ENCODE peak calls at places on chromosome 18, in nine cellular contexts. T is activated T-helper 1 cell treated with anti-CD3 and anti-CD28 coated beads, Interleukin-2, amount 50 U/mL, for 16 hours; D is CD8-positive, alpha-beta T cell; M is GM04503; W is AG04450; U is mesenteric fat pad; I is NCI-H2029; L is naive thymus-derived CD4-positive, alpha-beta T cell; J is memory B cell. P is an unnamed sample.

GRCh38 chr18:8151176-8151575 is 458.1 kb upstream of the RAB12 start:
- DNase-seq in L (no peak), M (no peak), T (no peak), U (no peak), D (no peak), J (no peak), I (no peak), W (no peak), P (no peak)

GRCh38 chr18:39198376-39198775 is 1632.8 kb upstream of the CELF4 start:
- DNase-seq in M (no peak), D (no peak), L (no peak), J (no peak), T (no peak), I (no peak), W (no peak), U (no peak), P (no peak)

GRCh38 chr18:80182855-80183254 is 64.5 kb downstream of the PARD6G start:
- DNase-seq in T (no peak), M (no peak), W (no peak), U (no peak), I (no peak), J (no peak), D (no peak), L (no peak), P (no peak)

GRCh38 chr18:44725300-44726096 is 44.8 kb downstream of the SETBP1 start:
- DNase-seq in W (no peak), L (no peak), M (no peak), U (no peak), T (peak), J (no peak), D (peak), I (no peak), P (peak)

GRCh38 chr18:63111549-63112402 is 207.8 kb downstream of the BCL2 start:
- DNase-seq in T (no peak), D (no peak), I (peak), M (no peak), L (no peak), W (no peak), U (no peak), J (no peak), P (peak)

GRCh38 chr18:45291616-45292612 is 323.4 kb upstream of the SLC14A2 start:
- DNase-seq in J (no peak), U (no peak), W (no peak), I (no peak), M (no peak), T (no peak), L (no peak), D (no peak), P (no peak)

GRCh38 chr18:44594779-44595467 is 85.8 kb upstream of the SETBP1 start:
- DNase-seq in W (no peak), M (peak), D (no peak), L (no peak), J (no peak), T (no peak), U (no peak), I (no peak), P (no peak)

GRCh38 chr18:49510393-49511115 is 23.5 kb upstream of the C18orf32 start:
- DNase-seq in I (peak), J (peak), M (no peak), L (peak), W (no peak), T (peak), D (peak), U (no peak), P (no peak)

GRCh38 chr18:48800877-48801727 is 149.7 kb downstream of the SMAD7 start:
- DNase-seq in W (no peak), L (no peak), I (no peak), M (peak), D (peak), U (peak), T (no peak), J (no peak), P (no peak)

GRCh38 chr18:74980669-74981068 is 228.3 kb downstream of the PTGR3 start:
- DNase-seq in U (no peak), T (no peak), J (no peak), W (no peak), I (no peak), M (no peak), L (no peak), D (no peak), P (no peak)

GRCh38 chr18:26342646-26343045 is 116.4 kb downstream of the TAF4B start:
- DNase-seq in U (no peak), M (no peak), J (no peak), L (no peak), W (no peak), T (no peak), D (no peak), I (no peak), P (no peak)

GRCh38 chr18:77177009-77177408 is 44.4 kb upstream of the MBP start:
- DNase-seq in D (no peak), I (no peak), M (no peak), L (no peak), W (peak), J (no peak), T (no peak), U (no peak), P (no peak)

GRCh38 chr18:48345596-48345995 is 63.6 kb downstream of the ZBTB7C start:
- DNase-seq in L (no peak), I (no peak), W (no peak), M (no peak), U (peak), D (no peak), T (no peak), J (no peak), P (no peak)

GRCh38 chr18:35854095-35854494 is 118.4 kb upstream of the RMP24 start:
- DNase-seq in D (no peak), T (no peak), W (no peak), L (no peak), M (no peak), J (no peak), I (no peak), U (no peak), P (no peak)

GRCh38 chr18:2981212-2981728 is 31.7 kb downstream of the LPIN2 start:
- DNase-seq in I (no peak), M (peak), J (no peak), U (no peak), D (no peak), W (peak), T (no peak), L (no peak), P (no peak)

GRCh38 chr18:62183578-62184195 is 3.2 kb downstream of the PIGN start:
- DNase-seq in J (peak), D (no peak), M (peak), W (peak), I (peak), U (no peak), L (peak), T (peak), P (no peak)

GRCh38 chr18:944440-944839 is 39.8 kb downstream of the ADCYAP1 start:
- DNase-seq in U (no peak), W (no peak), T (no peak), J (no peak), I (no peak), L (no peak), D (no peak), M (peak), P (no peak)

GRCh38 chr18:44742741-44743311 is 62.1 kb downstream of the SETBP1 start:
- DNase-seq in J (no peak), W (peak), U (no peak), I (peak), M (no peak), T (no peak), L (no peak), D (no peak), P (no peak)

GRCh38 chr18:73891572-73892421 is 255.8 kb downstream of the FBXO15 start:
- DNase-seq in D (no peak), W (no peak), U (no peak), I (no peak), T (no peak), L (no peak), J (no peak), M (no peak), P (no peak)

GRCh38 chr18:12254137-12254819 is at the start of gene CIDEA:
- DNase-seq in W (no peak), L (no peak), D (no peak), I (peak), M (no peak), T (no peak), J (no peak), U (no peak), P (no peak)

GRCh38 chr18:63365909-63366269 is 1.1 kb downstream of the KDSR start:
- DNase-seq in J (no peak), T (no peak), L (no peak), D (peak), U (no peak), I (no peak), M (no peak), W (no peak), P (no peak)

GRCh38 chr18:7727381-7728076 is 160.4 kb downstream of the PTPRM start:
- DNase-seq in J (no peak), L (no peak), T (no peak), W (no peak), D (no peak), I (no peak), U (no peak), M (no peak), P (no peak)

GRCh38 chr18:3875376-3875775 is 425.4 kb downstream of the TGIF1 start:
- DNase-seq in U (no peak), M (no peak), J (no peak), W (no peak), D (no peak), T (no peak), L (no peak), I (no peak), P (no peak)

GRCh38 chr18:5630057-5630765 is 86.4 kb upstream of the EPB41L3 start:
- DNase-seq in J (no peak), W (no peak), U (peak), L (peak), M (no peak), I (peak), D (no peak), T (peak), P (no peak)

GRCh38 chr18:37565138-37565984 is at the start of gene CELF4:
- DNase-seq in M (no peak), W (no peak), U (peak), I (peak), T (no peak), L (no peak), J (no peak), D (no peak), P (no peak)

GRCh38 chr18:6543330-6543908 is 128.7 kb upstream of the L3MBTL4 start:
- DNase-seq in D (no peak), T (no peak), J (no peak), M (no peak), L (no peak), W (no peak), I (peak), U (no peak), P (no peak)

GRCh38 chr18:76803413-76803812 is 18.9 kb upstream of the ZNF236 start:
- DNase-seq in L (no peak), T (no peak), D (no peak), J (no peak), W (no peak), M (no peak), I (no peak), U (no peak), P (no peak)

GRCh38 chr18:30903566-30903965 is 139.0 kb downstream of the DSC3 start:
- DNase-seq in M (no peak), W (no peak), T (no peak), J (no peak), D (no peak), L (no peak), U (no peak), I (no peak), P (no peak)

GRCh38 chr18:31041346-31042067 is 1.0 kb downstream of the DSC3 start:
- DNase-seq in U (no peak), J (no peak), M (no peak), I (no peak), L (no peak), D (no peak), T (no peak), W (no peak), P (no peak)